ENCODE peak calls at places on chromosomes 7 and 10, in six cellular contexts. J is amygdala; R is Calu3; T is activated T-cell treated with anti-CD3 and anti-CD28 coated beads, Interleukin-2, amount 50 U/mL, for 24 hours; Z is transverse colon; G is AML-193. F is an unnamed sample.
A peak's percentile ranks its signal among the peaks of the same experiment; 100 is the strongest.

GRCh38 chr7:143331179-143331825 is 15.4 kb downstream of the CLCN1 start:
- DNase-seq in R (peak; percentile 59), Z (no peak), T (no peak), J (no peak), G (no peak), F (peak; percentile 90)

GRCh38 chr7:51428226-51428887 is 111.7 kb upstream of the COBL start:
- DNase-seq in T (no peak), J (no peak), Z (peak; percentile 13), R (peak; percentile 61), G (no peak), F (no peak)

GRCh38 chr7:150570712-150571465 is 3.7 kb downstream of the GIMAP4 start:
- DNase-seq in R (no peak), Z (no peak), T (no peak), G (no peak), J (no peak), F (no peak)

GRCh38 chr7:45407730-45408406 is 166.3 kb upstream of the ADCY1 start:
- DNase-seq in T (no peak), R (no peak), G (no peak), J (peak; percentile 11), Z (no peak), F (peak; percentile 27)

GRCh38 chr7:117582219-117582704 is 102.4 kb downstream of the CFTR start:
- DNase-seq in J (no peak), Z (no peak), R (no peak), G (no peak), T (no peak), F (no peak)

GRCh38 chr7:36198854-36199266 is 45.8 kb downstream of the EEPD1 start:
- DNase-seq in G (no peak), Z (no peak), T (no peak), R (no peak), J (no peak), F (no peak)

GRCh38 chr10:15430969-15431791 is 60.1 kb upstream of the FAM171A1 start:
- DNase-seq in T (no peak), R (no peak), Z (no peak), G (no peak), J (no peak), F (no peak)

GRCh38 chr7:82578430-82578829 is 134.9 kb upstream of the CACNA2D1 start:
- DNase-seq in Z (no peak), G (no peak), T (no peak), J (no peak), R (no peak), F (no peak)

GRCh38 chr7:93036807-93037206 is 81.0 kb downstream of the SAMD9 start:
- DNase-seq in R (no peak), G (no peak), Z (no peak), T (no peak), J (no peak), F (no peak)

GRCh38 chr10:48187713-48188541 is 86.6 kb downstream of the FRMPD2 start:
- DNase-seq in T (no peak), R (no peak), J (no peak), Z (no peak), G (no peak), F (no peak)

GRCh38 chr7:139620676-139621344 is 97.3 kb downstream of the CLEC2L start:
- DNase-seq in G (peak; percentile 7), Z (peak; percentile 49), T (peak; percentile 73), R (peak; percentile 86), J (no peak), F (peak; percentile 75)

GRCh38 chr10:129272171-129272570 is 194.9 kb upstream of the MGMT start:
- DNase-seq in T (no peak), G (no peak), R (no peak), Z (no peak), J (no peak), F (no peak)

GRCh38 chr10:106311590-106311989 is 852.9 kb downstream of the SORCS1 start:
- DNase-seq in R (no peak), J (no peak), T (no peak), Z (no peak), G (no peak), F (no peak)

GRCh38 chr10:8617792-8618191 is 563.3 kb downstream of the GATA3 start:
- DNase-seq in R (no peak), G (no peak), Z (no peak), T (no peak), J (no peak), F (no peak)

GRCh38 chr10:128062837-128063563 is 63.2 kb downstream of the MKI67 start:
- DNase-seq in J (no peak), R (no peak), T (peak; percentile 65), G (peak; percentile 75), Z (peak; percentile 58), F (peak; percentile 87)

GRCh38 chr7:2008936-2009540 is 223.7 kb downstream of the MAD1L1 start:
- DNase-seq in R (no peak), T (no peak), Z (no peak), G (no peak), J (no peak), F (no peak)

GRCh38 chr10:4686644-4686996 is 139.4 kb upstream of the AKR1E2 start:
- DNase-seq in G (no peak), Z (no peak), J (no peak), T (no peak), R (peak; percentile 70), F (no peak)

GRCh38 chr10:113221756-113222168 is 271.7 kb downstream of the TCF7L2 start:
- DNase-seq in J (no peak), Z (no peak), R (no peak), G (no peak), T (no peak), F (no peak)

GRCh38 chr7:106891545-106892410 is 26.7 kb downstream of the PIK3CG start:
- DNase-seq in Z (no peak), T (no peak), G (no peak), J (no peak), R (no peak), F (no peak)

GRCh38 chr7:4871930-4872675 is 10.3 kb upstream of the PAPOLB start:
- DNase-seq in T (no peak), J (no peak), G (no peak), R (no peak), Z (no peak), F (no peak)

GRCh38 chr7:39624935-39625694 is 1.7 kb downstream of the RALA start:
- DNase-seq in T (no peak), G (no peak), J (no peak), R (no peak), Z (no peak), F (peak; percentile 19)

GRCh38 chr7:2523941-2524807 is 4.6 kb downstream of the LFNG start:
- DNase-seq in G (peak; percentile 37), R (peak; percentile 99), T (no peak), J (peak; percentile 83), Z (peak; percentile 95), F (no peak)

GRCh38 chr10:43254199-43254730 is 12.6 kb downstream of the RASGEF1A start:
- DNase-seq in J (no peak), G (no peak), R (no peak), Z (no peak), T (peak; percentile 36), F (no peak)

GRCh38 chr10:6382081-6382480 is 179.3 kb downstream of the PFKFB3 start:
- DNase-seq in G (no peak), Z (peak; percentile 15), J (peak; percentile 11), R (no peak), T (no peak), F (no peak)

GRCh38 chr10:117165557-117166419 is 27.7 kb upstream of the VAX1 start:
- DNase-seq in R (peak; percentile 73), T (peak; percentile 39), G (no peak), Z (peak; percentile 29), J (peak; percentile 16), F (peak; percentile 53)

GRCh38 chr7:30135551-30136271 is 925 bp downstream of the MTURN start:
- DNase-seq in J (peak; percentile 70), G (peak; percentile 57), T (peak; percentile 73), Z (peak; percentile 63), R (peak; percentile 70), F (peak; percentile 55)

GRCh38 chr10:86596266-86596665 is 58.1 kb upstream of the OPN4 start:
- DNase-seq in J (no peak), Z (no peak), R (no peak), G (no peak), T (no peak), F (no peak)

GRCh38 chr10:4240641-4241197 is 455.7 kb upstream of the KLF6 start:
- DNase-seq in R (no peak), T (no peak), Z (no peak), G (no peak), J (no peak), F (no peak)

GRCh38 chr7:7688956-7689355 is 29.5 kb downstream of the RPA3 start:
- DNase-seq in G (no peak), R (no peak), Z (no peak), T (no peak), J (no peak), F (no peak)

GRCh38 chr7:129298268-129298893 is 73.6 kb downstream of the AHCYL2 start:
- DNase-seq in R (peak; percentile 55), T (peak; percentile 54), Z (peak; percentile 46), G (peak; percentile 56), J (no peak), F (peak; percentile 64)

GRCh38 chr7:151113344-151114150 is 27.3 kb downstream of the AGAP3 start:
- DNase-seq in Z (no peak), J (no peak), G (no peak), T (no peak), R (no peak), F (no peak)

GRCh38 chr7:118590107-118590506 is 365.6 kb downstream of the ANKRD7 start:
- DNase-seq in R (peak; percentile 6), Z (no peak), J (no peak), T (no peak), G (no peak), F (peak; percentile 49)

GRCh38 chr7:30563326-30563942 is 31.2 kb upstream of the GARS1 start:
- DNase-seq in R (peak; percentile 43), J (no peak), G (no peak), T (no peak), Z (no peak), F (peak; percentile 32)

GRCh38 chr7:7521259-7521658 is 14.4 kb downstream of the COL28A1 start:
- DNase-seq in G (no peak), J (no peak), Z (no peak), R (no peak), T (no peak), F (peak; percentile 23)

GRCh38 chr7:13032524-13032923 is 345.1 kb downstream of the ARL4A start:
- DNase-seq in R (no peak), J (no peak), T (no peak), G (no peak), Z (no peak), F (no peak)

F was measured in NB4.